ENCODE peak calls at places on chromosomes 11 and 22, in seven cellular contexts. G is epithelial cell of esophagus; Y is stimulated activated CD8-positive, alpha-beta memory T cell treated with anti-CD3 and anti-CD28 coated beads, Interleukin-15, amount 100 ng/mL, for 4 hours; U is kidney epithelial cell; J is kidney tubule cell; M is stimulated activated CD4-positive, alpha-beta T cell treated with anti-CD3 and anti-CD28 coated beads, Interleukin-1b, Interleukin-23, amount 100 ng/mL, for 24 hours; R is AG20443. D is an unnamed sample.

GRCh38 chr11:122313581-122313980 is 197.6 kb upstream of the BLID start:
- DNase-seq in G (peak), Y (no peak), U (no peak), J (no peak), M (no peak), R (no peak), D (no peak)

GRCh38 chr11:125689460-125689859 is 8.8 kb upstream of the ACRV1 start:
- DNase-seq in G (peak), Y (no peak), U (no peak), J (no peak), M (no peak), R (no peak), D (no peak)

GRCh38 chr11:134332189-134332631 is 422 bp downstream of the GLB1L2 start:
- DNase-seq in G (peak), Y (no peak), U (no peak), J (peak), M (no peak), R (no peak), D (peak)

GRCh38 chr22:39244496-39245129 is at the start of gene PDGFB:
- DNase-seq in G (peak), Y (no peak), U (no peak), J (peak), M (no peak), R (no peak), D (peak)

GRCh38 chr11:72840780-72841179 is 26.6 kb downstream of the ATG16L2 start:
- DNase-seq in G (peak), Y (no peak), U (peak), J (peak), M (no peak), R (peak), D (no peak)

GRCh38 chr11:44589301-44589700 is 23.8 kb downstream of the CD82 start:
- DNase-seq in G (no peak), Y (no peak), U (no peak), J (peak), M (no peak), R (peak), D (no peak)

GRCh38 chr11:42770444-42771065 is 541.2 kb upstream of the API5 start:
- DNase-seq in G (peak), Y (no peak), U (no peak), J (peak), M (no peak), R (no peak), D (peak)

GRCh38 chr22:30459206-30460052 is 12.4 kb downstream of the SEC14L3 start:
- DNase-seq in G (peak), Y (no peak), U (no peak), J (peak), M (no peak), R (peak), D (no peak)

GRCh38 chr22:38313384-38313955 is 3.8 kb downstream of the CSNK1E start:
- DNase-seq in G (peak), Y (no peak), U (no peak), J (peak), M (no peak), R (peak), D (peak)

GRCh38 chr11:125069796-125070195 is 6.7 kb downstream of the SLC37A2 start:
- DNase-seq in G (peak), Y (no peak), U (no peak), J (peak), M (no peak), R (peak), D (no peak)

GRCh38 chr11:83971063-83971462 is 684.9 kb upstream of the CCDC90B start:
- DNase-seq in G (peak), Y (no peak), U (no peak), J (peak), M (no peak), R (no peak), D (no peak)